ENCODE peak calls at places on chromosomes 12 and 14, in four cellular contexts. One of them, this sample, is unnamed.

GRCh38 chr14:92880351-92880750 is 42.6 kb upstream of the CHGA start:
- DNase-seq in right lobe of liver: no peak
- DNase-seq in left ventricle myocardium inferior: no peak
- DNase-seq in fibroblast of the aortic adventitia: no peak
- DNase-seq in this sample: no peak

GRCh38 chr12:92987362-92987761 is 58.3 kb upstream of the EEA1 start:
- DNase-seq in right lobe of liver: no peak
- DNase-seq in left ventricle myocardium inferior: no peak
- DNase-seq in fibroblast of the aortic adventitia: peak
- DNase-seq in this sample: peak

GRCh38 chr12:6355491-6356373 is 13.9 kb upstream of the TNFRSF1A start:
- DNase-seq in right lobe of liver: no peak
- DNase-seq in left ventricle myocardium inferior: no peak
- DNase-seq in fibroblast of the aortic adventitia: no peak
- DNase-seq in this sample: no peak

GRCh38 chr12:98653866-98654493 is 8.9 kb downstream of the APAF1 start:
- DNase-seq in right lobe of liver: no peak
- DNase-seq in left ventricle myocardium inferior: no peak
- DNase-seq in fibroblast of the aortic adventitia: peak
- DNase-seq in this sample: peak

GRCh38 chr12:5554711-5555110 is 122.8 kb downstream of the NTF3 start:
- DNase-seq in right lobe of liver: no peak
- DNase-seq in left ventricle myocardium inferior: no peak
- DNase-seq in fibroblast of the aortic adventitia: no peak
- DNase-seq in this sample: peak

GRCh38 chr12:10136637-10137205 is 6.7 kb upstream of the CLEC7A start:
- DNase-seq in right lobe of liver: no peak
- DNase-seq in left ventricle myocardium inferior: no peak
- DNase-seq in fibroblast of the aortic adventitia: no peak
- DNase-seq in this sample: peak

GRCh38 chr14:81341405-81342180 is 58.5 kb downstream of the STON2 start:
- DNase-seq in right lobe of liver: no peak
- DNase-seq in left ventricle myocardium inferior: no peak
- DNase-seq in fibroblast of the aortic adventitia: no peak
- DNase-seq in this sample: no peak

GRCh38 chr14:75979071-75979571 is 2.7 kb downstream of the TGFB3 start:
- DNase-seq in right lobe of liver: peak
- DNase-seq in left ventricle myocardium inferior: no peak
- DNase-seq in fibroblast of the aortic adventitia: peak
- DNase-seq in this sample: peak

GRCh38 chr12:74292351-74293194 is 245.1 kb upstream of the ATXN7L3B start:
- DNase-seq in right lobe of liver: no peak
- DNase-seq in left ventricle myocardium inferior: no peak
- DNase-seq in fibroblast of the aortic adventitia: no peak
- DNase-seq in this sample: no peak

GRCh38 chr14:101019541-101019940 is 116.0 kb upstream of the RTL1 start:
- DNase-seq in right lobe of liver: no peak
- DNase-seq in left ventricle myocardium inferior: no peak
- DNase-seq in fibroblast of the aortic adventitia: no peak
- DNase-seq in this sample: no peak

GRCh38 chr12:115763376-115763775 is 514.1 kb downstream of the MED13L start:
- DNase-seq in right lobe of liver: no peak
- DNase-seq in left ventricle myocardium inferior: no peak
- DNase-seq in fibroblast of the aortic adventitia: peak
- DNase-seq in this sample: peak

GRCh38 chr12:113413488-113413939 is 8.7 kb upstream of the SDSL start:
- DNase-seq in right lobe of liver: peak
- DNase-seq in left ventricle myocardium inferior: no peak
- DNase-seq in fibroblast of the aortic adventitia: peak
- DNase-seq in this sample: peak

GRCh38 chr12:54032627-54033100 is at the start of gene HOXC5:
- DNase-seq in right lobe of liver: no peak
- DNase-seq in left ventricle myocardium inferior: peak
- DNase-seq in fibroblast of the aortic adventitia: peak
- DNase-seq in this sample: peak

GRCh38 chr12:54029529-54030441 is 1.5 kb downstream of the HOXC6 start:
- DNase-seq in right lobe of liver: no peak
- DNase-seq in left ventricle myocardium inferior: no peak
- DNase-seq in fibroblast of the aortic adventitia: no peak
- DNase-seq in this sample: no peak

GRCh38 chr12:54030442-54030801 is 2.2 kb downstream of the HOXC6 start:
- DNase-seq in right lobe of liver: no peak
- DNase-seq in left ventricle myocardium inferior: no peak
- DNase-seq in fibroblast of the aortic adventitia: no peak
- DNase-seq in this sample: no peak

GRCh38 chr12:54032220-54032619 is 630 bp upstream of the HOXC5 start:
- DNase-seq in right lobe of liver: no peak
- DNase-seq in left ventricle myocardium inferior: no peak
- DNase-seq in fibroblast of the aortic adventitia: no peak
- DNase-seq in this sample: no peak

GRCh38 chr12:54030889-54031860 is 1.7 kb upstream of the HOXC5 start:
- DNase-seq in right lobe of liver: no peak
- DNase-seq in left ventricle myocardium inferior: no peak
- DNase-seq in fibroblast of the aortic adventitia: peak
- DNase-seq in this sample: peak
- H3K4me3 ChIP-seq in right lobe of liver: no peak
- H3K4me3 ChIP-seq in left ventricle myocardium inferior: peak
- H3K4me3 ChIP-seq in fibroblast of the aortic adventitia: no peak
- H3K4me3 ChIP-seq in this sample: peak

DNA sequence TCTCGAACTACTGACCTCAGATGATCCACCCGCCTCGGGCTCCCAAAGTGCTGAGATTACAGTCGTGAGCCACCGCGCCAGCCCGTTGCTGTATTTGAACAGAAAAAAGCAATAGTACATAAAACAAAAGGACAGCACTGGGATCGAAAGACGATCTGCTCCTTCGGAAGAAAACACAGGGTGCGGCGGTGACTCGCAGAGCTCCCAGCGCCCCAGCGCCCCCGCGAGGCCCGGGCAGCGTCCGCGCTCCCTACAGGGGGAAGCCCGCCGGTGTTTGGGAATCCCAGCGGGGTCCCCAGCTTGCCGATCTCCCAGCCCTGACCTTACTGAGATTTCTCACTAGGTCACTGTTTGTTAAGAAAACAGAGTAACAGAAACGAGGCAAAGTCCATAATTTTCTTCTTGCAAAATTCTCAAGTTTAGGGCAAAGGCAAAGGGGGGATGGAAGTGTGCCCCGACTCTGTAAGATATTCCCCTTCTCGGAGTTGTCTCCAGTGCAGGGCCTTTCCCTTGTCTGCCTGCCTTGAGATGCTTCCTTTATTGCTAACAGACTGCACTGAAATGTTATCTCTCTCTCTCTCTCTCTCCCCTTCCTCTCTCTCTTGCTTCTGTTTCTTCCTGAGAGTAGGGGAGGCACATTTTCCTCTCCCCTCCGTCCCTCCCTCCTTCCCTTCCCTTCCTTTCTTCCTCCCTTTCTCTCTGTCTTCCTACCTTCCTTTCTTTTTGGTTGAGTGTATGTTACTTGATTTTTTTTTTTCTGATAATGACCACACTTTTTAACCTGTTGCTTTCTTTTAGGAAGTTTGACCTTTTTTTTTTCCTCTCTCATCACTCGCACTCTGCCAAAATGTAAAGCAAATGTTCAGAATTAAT is 92.0 kb downstream of the TMEM30B start:
- DNase-seq in right lobe of liver: peak
- DNase-seq in left ventricle myocardium inferior: peak
- DNase-seq in fibroblast of the aortic adventitia: peak
- DNase-seq in this sample: peak
- H3K4me3 ChIP-seq in right lobe of liver: peak
- H3K4me3 ChIP-seq in left ventricle myocardium inferior: peak
- H3K4me3 ChIP-seq in fibroblast of the aortic adventitia: peak
- H3K4me3 ChIP-seq in this sample: peak

DNA sequence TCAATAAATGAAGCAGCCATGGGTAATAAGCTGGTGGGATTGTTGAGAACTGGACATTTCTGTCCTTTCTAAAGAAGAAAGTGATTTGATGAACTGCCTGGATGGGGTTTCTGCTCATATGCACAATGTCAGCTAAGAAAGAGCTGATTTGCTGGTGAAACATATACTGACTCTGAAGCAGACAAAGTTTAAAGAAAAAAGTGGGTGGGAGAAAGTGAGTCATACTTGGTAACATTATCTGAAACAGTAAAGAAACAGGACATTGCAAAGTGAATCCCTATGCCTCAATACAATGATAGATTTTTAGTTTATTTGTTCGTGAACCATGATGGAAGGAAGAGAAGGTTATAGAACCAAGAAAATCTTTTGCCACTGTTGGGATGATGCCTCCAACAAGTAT is 95.6 kb upstream of the DNM1L start:
- DNase-seq in right lobe of liver: no peak
- DNase-seq in left ventricle myocardium inferior: no peak
- DNase-seq in fibroblast of the aortic adventitia: peak
- DNase-seq in this sample: no peak
- H3K4me3 ChIP-seq in right lobe of liver: no peak
- H3K4me3 ChIP-seq in left ventricle myocardium inferior: no peak
- H3K4me3 ChIP-seq in fibroblast of the aortic adventitia: no peak
- H3K4me3 ChIP-seq in this sample: no peak

DNA sequence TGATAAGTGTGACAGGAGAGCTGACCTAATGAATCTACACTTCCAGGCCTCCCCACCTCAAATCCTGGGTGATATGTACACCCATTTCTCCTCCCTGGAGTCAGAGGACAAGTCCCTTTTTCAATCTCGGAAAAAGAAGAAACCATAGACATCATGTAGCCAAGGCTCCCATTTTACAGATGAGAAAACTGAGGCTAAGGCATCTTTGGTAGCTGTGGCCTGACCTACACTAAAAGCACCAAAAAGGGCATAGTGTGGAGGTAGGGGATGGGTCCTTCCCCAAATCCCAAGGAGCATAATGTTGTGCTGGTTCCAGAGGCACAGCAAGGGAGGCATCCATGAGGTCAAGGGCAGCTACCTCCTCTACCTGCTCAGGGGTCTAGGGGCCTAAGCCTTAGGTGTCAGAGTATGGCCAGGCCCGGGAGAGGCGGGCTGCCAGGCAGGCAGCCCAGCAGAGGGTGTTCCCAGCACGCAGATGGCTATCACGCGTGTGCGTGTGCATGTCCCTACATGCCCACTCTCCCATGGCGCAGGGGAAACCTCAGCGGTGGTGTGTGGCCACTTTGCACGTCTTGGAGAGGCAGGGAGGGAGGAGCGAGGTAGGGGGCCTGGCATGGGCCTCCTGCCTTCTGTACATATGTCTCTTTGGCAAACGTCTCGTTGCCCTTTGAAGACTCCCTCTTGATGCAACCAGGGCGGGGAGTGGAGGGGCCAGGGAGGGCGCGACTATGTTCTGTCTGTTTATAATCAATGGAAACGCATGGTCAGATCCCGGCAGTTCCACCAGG is 2.5 kb downstream of the PGF start:
- DNase-seq in right lobe of liver: no peak
- DNase-seq in left ventricle myocardium inferior: no peak
- DNase-seq in fibroblast of the aortic adventitia: no peak
- DNase-seq in this sample: peak
- H3K4me3 ChIP-seq in right lobe of liver: no peak
- H3K4me3 ChIP-seq in left ventricle myocardium inferior: peak
- H3K4me3 ChIP-seq in fibroblast of the aortic adventitia: no peak
- H3K4me3 ChIP-seq in this sample: peak

GRCh38 chr12:47805417-47805816 is 14.3 kb downstream of the HDAC7 start:
- DNase-seq in right lobe of liver: no peak
- DNase-seq in left ventricle myocardium inferior: no peak
- DNase-seq in fibroblast of the aortic adventitia: no peak
- DNase-seq in this sample: no peak
- H3K4me3 ChIP-seq in right lobe of liver: no peak
- H3K4me3 ChIP-seq in left ventricle myocardium inferior: peak
- H3K4me3 ChIP-seq in fibroblast of the aortic adventitia: no peak
- H3K4me3 ChIP-seq in this sample: no peak

DNA sequence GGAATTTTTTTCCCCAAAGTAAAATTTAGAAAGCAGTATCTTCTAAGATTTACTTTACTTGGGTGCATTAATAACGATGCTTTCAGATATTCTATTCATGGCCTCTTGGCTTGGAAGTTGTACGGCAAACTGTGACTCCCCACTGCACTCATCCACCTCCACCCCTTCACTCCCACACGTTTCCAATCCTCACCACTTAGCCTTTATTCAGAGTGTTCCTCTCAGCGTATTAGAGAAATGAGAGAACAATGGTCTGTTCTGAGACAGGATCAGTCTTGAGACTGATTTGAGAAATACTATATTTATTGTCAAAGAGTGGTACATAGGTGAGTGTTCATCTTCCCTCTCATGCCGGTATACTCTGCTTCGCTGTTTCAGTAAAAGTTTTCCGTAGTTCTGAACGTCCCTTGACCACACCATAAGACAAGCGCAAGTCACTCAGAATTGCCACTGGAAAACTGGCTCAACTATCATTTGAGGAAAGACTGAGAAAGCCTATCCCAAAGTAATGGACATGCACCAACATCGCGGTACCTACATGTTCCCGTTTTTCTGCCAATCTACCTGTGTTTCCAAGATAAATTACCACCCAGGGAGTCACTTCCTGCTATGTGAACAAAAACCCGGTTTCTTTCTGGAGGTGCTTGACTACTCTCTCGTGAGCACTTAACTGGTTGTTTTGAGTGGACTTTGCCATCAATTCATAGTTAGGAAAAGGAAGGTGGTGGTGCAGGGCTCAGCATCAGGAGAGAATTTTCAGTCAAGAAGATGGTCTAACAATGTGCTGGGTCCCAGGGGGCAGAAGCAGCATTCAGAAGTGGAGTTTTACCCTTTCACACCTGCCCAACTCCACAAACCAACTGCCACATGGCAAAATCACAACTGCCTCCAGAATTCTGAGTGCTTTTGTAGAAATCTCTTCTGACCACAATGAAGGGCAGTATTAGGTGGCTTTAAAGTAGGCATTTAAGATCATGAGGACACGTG is 1.5 kb downstream of the EGLN3 start:
- DNase-seq in right lobe of liver: no peak
- DNase-seq in left ventricle myocardium inferior: no peak
- DNase-seq in fibroblast of the aortic adventitia: no peak
- DNase-seq in this sample: no peak
- H3K4me3 ChIP-seq in right lobe of liver: peak
- H3K4me3 ChIP-seq in left ventricle myocardium inferior: peak
- H3K4me3 ChIP-seq in fibroblast of the aortic adventitia: no peak
- H3K4me3 ChIP-seq in this sample: no peak

This sample was measured in AG10803.